ENCODE peak calls at places on chromosomes 11 and 22, in eight cellular contexts. One of them, this sample, is unnamed. For H3K4me1, the result is how much of the 10 kb centered on the place peaks cover.

GRCh38 chr11:14727215-14727614 is 83.6 kb downstream of the PDE3B start:
- ATAC-seq in HCT116: no peak
- ATAC-seq in GM23338: no peak
- ATAC-seq in HepG2: no peak
- ATAC-seq in Panc1: no peak
- ATAC-seq in GM12878: no peak
- ATAC-seq in upper lobe of left lung: no peak
- ATAC-seq in K562: no peak
- ATAC-seq in this sample: no peak

GRCh38 chr11:122137081-122137793 is 21.2 kb upstream of the BLID start:
- ATAC-seq in HCT116: peak
- ATAC-seq in GM23338: no peak
- ATAC-seq in HepG2: no peak
- ATAC-seq in Panc1: peak
- ATAC-seq in GM12878: no peak
- ATAC-seq in upper lobe of left lung: no peak
- ATAC-seq in K562: no peak
- ATAC-seq in this sample: peak

GRCh38 chr11:2390871-2391662 is 9.5 kb upstream of the TSSC4 start:
- ATAC-seq in HCT116: peak
- ATAC-seq in GM23338: peak
- ATAC-seq in HepG2: no peak
- ATAC-seq in Panc1: peak
- ATAC-seq in GM12878: no peak
- ATAC-seq in upper lobe of left lung: no peak
- ATAC-seq in K562: peak
- ATAC-seq in this sample: peak

GRCh38 chr11:11155962-11156815 is 196.9 kb downstream of the CSNK2A3 start:
- ATAC-seq in HCT116: peak
- ATAC-seq in GM23338: peak
- ATAC-seq in HepG2: peak
- ATAC-seq in Panc1: peak
- ATAC-seq in GM12878: peak
- ATAC-seq in upper lobe of left lung: peak
- ATAC-seq in K562: peak
- ATAC-seq in this sample: peak

GRCh38 chr11:86715611-86716010 is 43.2 kb upstream of the ME3 start:
- ATAC-seq in HCT116: no peak
- ATAC-seq in GM23338: no peak
- ATAC-seq in HepG2: no peak
- ATAC-seq in Panc1: no peak
- ATAC-seq in GM12878: no peak
- ATAC-seq in upper lobe of left lung: no peak
- ATAC-seq in K562: no peak
- ATAC-seq in this sample: no peak

GRCh38 chr11:18239655-18240054 is 3.1 kb upstream of the SAA4 start:
- ATAC-seq in HCT116: no peak
- ATAC-seq in GM23338: no peak
- ATAC-seq in HepG2: peak
- ATAC-seq in Panc1: no peak
- ATAC-seq in GM12878: no peak
- ATAC-seq in upper lobe of left lung: no peak
- ATAC-seq in K562: no peak
- ATAC-seq in this sample: no peak

GRCh38 chr11:96293583-96293982 is 49.4 kb downstream of the MAML2 start:
- ATAC-seq in HCT116: no peak
- ATAC-seq in GM23338: no peak
- ATAC-seq in HepG2: no peak
- ATAC-seq in Panc1: no peak
- ATAC-seq in GM12878: peak
- ATAC-seq in upper lobe of left lung: no peak
- ATAC-seq in K562: no peak
- ATAC-seq in this sample: no peak

GRCh38 chr11:111329306-111330204 is 31.2 kb downstream of the POU2AF3 start:
- ATAC-seq in HCT116: no peak
- ATAC-seq in GM23338: no peak
- ATAC-seq in HepG2: no peak
- ATAC-seq in Panc1: no peak
- ATAC-seq in GM12878: peak
- ATAC-seq in upper lobe of left lung: no peak
- ATAC-seq in K562: no peak
- ATAC-seq in this sample: peak

GRCh38 chr22:29369460-29369859 is 18.9 kb downstream of the AP1B1 start:
- ATAC-seq in HCT116: peak
- ATAC-seq in GM23338: peak
- ATAC-seq in HepG2: no peak
- ATAC-seq in Panc1: no peak
- ATAC-seq in GM12878: no peak
- ATAC-seq in upper lobe of left lung: peak
- ATAC-seq in K562: peak
- ATAC-seq in this sample: peak

GRCh38 chr11:66616379-66617147 is at the start of gene RBM14:
- ATAC-seq in HCT116: peak
- ATAC-seq in GM23338: peak
- ATAC-seq in HepG2: peak
- ATAC-seq in Panc1: peak
- ATAC-seq in GM12878: peak
- ATAC-seq in upper lobe of left lung: peak
- ATAC-seq in K562: peak
- ATAC-seq in this sample: peak

DNA sequence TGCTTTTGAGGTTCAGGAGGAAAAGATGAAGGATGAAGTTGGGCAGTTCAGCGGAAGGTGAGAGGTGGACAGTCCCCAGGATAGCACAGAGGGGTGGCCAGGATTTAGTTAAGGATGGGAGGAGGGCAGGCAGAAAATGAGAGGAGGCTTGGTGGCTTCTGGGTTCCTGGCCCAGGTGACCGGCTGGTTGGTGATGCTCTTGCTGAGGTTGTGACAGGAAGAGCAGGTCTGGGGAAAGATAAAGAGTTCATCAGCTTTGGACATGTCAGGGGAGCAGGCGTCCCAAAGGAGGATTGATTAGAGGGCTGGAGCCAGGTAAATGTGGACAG is 27.6 kb upstream of the P2RY2 start:
- ATAC-seq in HCT116: no peak
- ATAC-seq in GM23338: no peak
- ATAC-seq in HepG2: no peak
- ATAC-seq in Panc1: no peak
- ATAC-seq in GM12878: no peak
- ATAC-seq in upper lobe of left lung: no peak
- ATAC-seq in K562: no peak
- ATAC-seq in this sample: no peak
- H3K4me1 ChIP-seq in HCT116: under half
- H3K4me1 ChIP-seq in GM23338: under half
- H3K4me1 ChIP-seq in HepG2: under half
- H3K4me1 ChIP-seq in Panc1: under half
- H3K4me1 ChIP-seq in GM12878: under half
- H3K4me1 ChIP-seq in upper lobe of left lung: under half
- H3K4me1 ChIP-seq in K562: under half
- H3K4me1 ChIP-seq in this sample: under half

GRCh38 chr11:118634435-118635236 is 27.2 kb downstream of the PHLDB1 start:
- ATAC-seq in HCT116: peak
- ATAC-seq in GM23338: peak
- ATAC-seq in HepG2: peak
- ATAC-seq in Panc1: no peak
- ATAC-seq in GM12878: peak
- ATAC-seq in upper lobe of left lung: peak
- ATAC-seq in K562: peak
- ATAC-seq in this sample: peak
- TF ChIP-seq POLR2AphosphoS5 in HCT116: peak
- TF ChIP-seq POLR2AphosphoS5 in GM23338: peak
- TF ChIP-seq POLR2AphosphoS5 in HepG2: no peak
- TF ChIP-seq POLR2AphosphoS5 in Panc1: no peak
- TF ChIP-seq POLR2AphosphoS5 in GM12878: no peak
- TF ChIP-seq POLR2AphosphoS5 in upper lobe of left lung: no peak
- TF ChIP-seq POLR2AphosphoS5 in K562: no peak
- TF ChIP-seq POLR2AphosphoS5 in this sample: peak

GRCh38 chr11:26946209-26946828 is 47.6 kb upstream of the FIBIN start:
- ATAC-seq in HCT116: no peak
- ATAC-seq in GM23338: no peak
- ATAC-seq in HepG2: no peak
- ATAC-seq in Panc1: no peak
- ATAC-seq in GM12878: no peak
- ATAC-seq in upper lobe of left lung: no peak
- ATAC-seq in K562: no peak
- ATAC-seq in this sample: no peak
- H3K4me1 ChIP-seq in HCT116: under half
- H3K4me1 ChIP-seq in GM23338: under half
- H3K4me1 ChIP-seq in HepG2: under half
- H3K4me1 ChIP-seq in Panc1: under half
- H3K4me1 ChIP-seq in GM12878: under half
- H3K4me1 ChIP-seq in upper lobe of left lung: under half
- H3K4me1 ChIP-seq in K562: under half
- H3K4me1 ChIP-seq in this sample: under half

GRCh38 chr11:26993965-26994446 is at the start of gene FIBIN:
- ATAC-seq in HCT116: no peak
- ATAC-seq in GM23338: peak
- ATAC-seq in HepG2: no peak
- ATAC-seq in Panc1: no peak
- ATAC-seq in GM12878: no peak
- ATAC-seq in upper lobe of left lung: peak
- ATAC-seq in K562: no peak
- ATAC-seq in this sample: peak
- TF ChIP-seq POLR2AphosphoS5 in HCT116: no peak
- TF ChIP-seq POLR2AphosphoS5 in GM23338: no peak
- TF ChIP-seq POLR2AphosphoS5 in HepG2: no peak
- TF ChIP-seq POLR2AphosphoS5 in Panc1: no peak
- TF ChIP-seq POLR2AphosphoS5 in GM12878: no peak
- TF ChIP-seq POLR2AphosphoS5 in upper lobe of left lung: peak
- TF ChIP-seq POLR2AphosphoS5 in K562: no peak
- TF ChIP-seq POLR2AphosphoS5 in this sample: peak

This sample was measured in gastroesophageal sphincter.